ENCODE peak calls at places on chromosomes 12 and 14, in eight cellular contexts. W is lung; I is activated T-helper 1 cell treated with Interleukin-2 at 50 U/mL for 16 hours; F is activated T-cell treated with anti-CD3 and anti-CD28 coated beads for 1 hour; K is AG08395; J is activated CD4-positive, alpha-beta T cell treated with anti-CD3 and anti-CD28 coated beads, Interleukin-2, amount 50 U/mL, for 1 hour; E is nucleus accumbens; N is small intestine. O is an unnamed sample.

GRCh38 chr12:132850291-132850690 is 21.6 kb upstream of the GOLGA3 start:
- DNase-seq in W (no peak), I (no peak), F (no peak), K (no peak), J (no peak), E (no peak), N (no peak), O (no peak)

GRCh38 chr12:111777345-111778045 is 10.8 kb downstream of the ALDH2 start:
- DNase-seq in W (peak), I (no peak), F (no peak), K (no peak), J (no peak), E (no peak), N (peak), O (no peak)

GRCh38 chr14:52119030-52119429 is 50.2 kb upstream of the NID2 start:
- DNase-seq in W (no peak), I (no peak), F (no peak), K (no peak), J (no peak), E (no peak), N (no peak), O (no peak)

GRCh38 chr14:64715628-64716412 is 11.6 kb downstream of the PLEKHG3 start:
- DNase-seq in W (no peak), I (no peak), F (no peak), K (peak), J (no peak), E (no peak), N (no peak), O (no peak)

GRCh38 chr12:39037115-39037514 is 131.7 kb upstream of the CPNE8 start:
- DNase-seq in W (no peak), I (no peak), F (no peak), K (no peak), J (no peak), E (no peak), N (no peak), O (no peak)

GRCh38 chr12:46382974-46383653 is 10.5 kb upstream of the SLC38A2 start:
- DNase-seq in W (peak), I (peak), F (peak), K (peak), J (peak), E (peak), N (peak), O (peak)

GRCh38 chr14:100842799-100843198 is 16.9 kb downstream of the MEG3 start:
- DNase-seq in W (no peak), I (no peak), F (no peak), K (peak), J (no peak), E (no peak), N (no peak), O (no peak)

GRCh38 chr12:46382425-46382973 is 9.9 kb upstream of the SLC38A2 start:
- DNase-seq in W (no peak), I (no peak), F (no peak), K (no peak), J (no peak), E (no peak), N (no peak), O (no peak)

GRCh38 chr12:32522322-32523221 is 123.2 kb downstream of the FGD4 start:
- DNase-seq in W (no peak), I (no peak), F (no peak), K (no peak), J (no peak), E (no peak), N (no peak), O (no peak)

GRCh38 chr12:76515271-76515670 is 44.3 kb downstream of the OSBPL8 start:
- DNase-seq in W (no peak), I (no peak), F (no peak), K (no peak), J (no peak), E (no peak), N (no peak), O (no peak)

GRCh38 chr14:92846162-92846897 is 52.2 kb downstream of the GOLGA5 start:
- DNase-seq in W (no peak), I (no peak), F (no peak), K (peak), J (no peak), E (no peak), N (peak), O (no peak)

GRCh38 chr14:105876829-105877228 is 350.4 kb downstream of the TMEM121 start:
- DNase-seq in W (no peak), I (no peak), F (no peak), K (no peak), J (no peak), E (no peak), N (no peak), O (no peak)

GRCh38 chr12:112988224-112988623 is 9.9 kb downstream of the OAS2 start:
- DNase-seq in W (no peak), I (no peak), F (no peak), K (no peak), J (no peak), E (no peak), N (no peak), O (no peak)

GRCh38 chr12:71877335-71878121 is 38.0 kb downstream of the TBC1D15 start:
- DNase-seq in W (no peak), I (no peak), F (no peak), K (no peak), J (no peak), E (no peak), N (no peak), O (no peak)

GRCh38 chr14:71720978-71721624 is 211.1 kb upstream of the RGS6 start:
- DNase-seq in W (peak), I (no peak), F (no peak), K (peak), J (no peak), E (no peak), N (peak), O (no peak)

GRCh38 chr14:72054929-72055328 is 122.7 kb downstream of the RGS6 start:
- DNase-seq in W (no peak), I (no peak), F (no peak), K (no peak), J (no peak), E (no peak), N (no peak), O (no peak)

GRCh38 chr12:69196302-69197288 is 42.8 kb upstream of the CPSF6 start:
- DNase-seq in W (no peak), I (no peak), F (no peak), K (no peak), J (no peak), E (no peak), N (peak), O (no peak)

GRCh38 chr12:76032043-76032981 is 736 bp upstream of the PHLDA1 start:
- DNase-seq in W (peak), I (no peak), F (no peak), K (peak), J (peak), E (peak), N (peak), O (no peak)

GRCh38 chr14:88613552-88614010 is 50.7 kb downstream of the ZC3H14 start:
- DNase-seq in W (no peak), I (no peak), F (no peak), K (no peak), J (no peak), E (no peak), N (peak), O (no peak)

GRCh38 chr12:87756721-87757120 is 272.5 kb downstream of the C12orf50 start:
- DNase-seq in W (no peak), I (no peak), F (no peak), K (no peak), J (no peak), E (no peak), N (no peak), O (no peak)

GRCh38 chr14:102055181-102055901 is 31.5 kb downstream of the HSP90AA1 start:
- DNase-seq in W (no peak), I (no peak), F (no peak), K (peak), J (no peak), E (no peak), N (no peak), O (no peak)

GRCh38 chr14:103528158-103528511 is 861 bp upstream of the TRMT61A start:
- DNase-seq in W (no peak), I (no peak), F (no peak), K (no peak), J (no peak), E (no peak), N (peak), O (no peak)

GRCh38 chr12:92722897-92723296 is 20.1 kb downstream of the PLEKHG7 start:
- DNase-seq in W (no peak), I (no peak), F (no peak), K (no peak), J (no peak), E (no peak), N (no peak), O (no peak)

GRCh38 chr12:21559855-21560569 is 33.9 kb downstream of the SPX start:
- DNase-seq in W (no peak), I (no peak), F (no peak), K (no peak), J (no peak), E (no peak), N (no peak), O (no peak)

GRCh38 chr14:20436363-20436755 is 393 bp upstream of the KLHL33 start:
- DNase-seq in W (no peak), I (no peak), F (no peak), K (no peak), J (no peak), E (no peak), N (no peak), O (no peak)

GRCh38 chr14:37594916-37595808 is at the start of the genes FOXA1 and TTC6:
- DNase-seq in W (peak), I (no peak), F (no peak), K (peak), J (no peak), E (no peak), N (peak), O (no peak)

GRCh38 chr14:65333926-65334687 is 78.4 kb upstream of the FUT8 start:
- DNase-seq in W (no peak), I (no peak), F (no peak), K (peak), J (no peak), E (no peak), N (no peak), O (no peak)

GRCh38 chr14:52906141-52906601 is 44.7 kb downstream of the FERMT2 start:
- DNase-seq in W (no peak), I (no peak), F (no peak), K (peak), J (no peak), E (no peak), N (no peak), O (no peak)

GRCh38 chr12:10214131-10214876 is 1.6 kb downstream of the GABARAPL1 start:
- DNase-seq in W (no peak), I (no peak), F (no peak), K (peak), J (no peak), E (no peak), N (peak), O (no peak)

GRCh38 chr12:111107392-111108178 is 187.2 kb upstream of the MYL2 start:
- DNase-seq in W (no peak), I (no peak), F (no peak), K (no peak), J (no peak), E (no peak), N (no peak), O (no peak)

GRCh38 chr14:103496776-103497175 is 25.9 kb downstream of the CKB start:
- DNase-seq in W (no peak), I (no peak), F (no peak), K (no peak), J (no peak), E (no peak), N (no peak), O (no peak)